ENCODE peak calls at places on chromosomes 5 and 9, in four cellular contexts. U is K562, D is endothelial cell of umbilical vein, C is HepG2. N is an unnamed sample.

GRCh38 chr9:72422214-72422613 is 57.2 kb upstream of the ZFAND5 start:
- DNase-seq in D (no peak), C (no peak), U (no peak), N (no peak)

GRCh38 chr9:120393386-120394057 is 186.4 kb downstream of the CDK5RAP2 start:
- DNase-seq in U (no peak), C (no peak), D (no peak), N (peak; percentile 81)

GRCh38 chr5:74514888-74515551 is 125.5 kb downstream of the ENC1 start:
- DNase-seq in D (no peak), C (peak; percentile 30), U (no peak), N (no peak)

GRCh38 chr5:111550282-111551020 is 38.1 kb upstream of the STARD4 start:
- DNase-seq in U (peak; percentile 82), C (peak; percentile 63), D (peak; percentile 96), N (peak; percentile 81)

GRCh38 chr9:94672811-94673487 is 33.6 kb upstream of the FBP1 start:
- DNase-seq in D (no peak), U (no peak), C (no peak), N (no peak)

GRCh38 chr5:38715671-38716070 is 130.1 kb upstream of the OSMR start:
- DNase-seq in D (peak; percentile 46), C (peak; percentile 14), U (peak; percentile 6), N (no peak)

GRCh38 chr5:23507278-23507685 is at the start of gene PRDM9:
- DNase-seq in C (peak; percentile 61), D (no peak), U (peak; percentile 19), N (no peak)

GRCh38 chr5:34923694-34924461 is 5.5 kb upstream of the DNAJC21 start:
- DNase-seq in U (peak; percentile 93), D (peak; percentile 85), C (no peak), N (peak; percentile 85)

GRCh38 chr5:174223355-174223754 is 177.8 kb downstream of the NSG2 start:
- DNase-seq in D (no peak), C (no peak), U (no peak), N (no peak)

GRCh38 chr9:111399772-111400563 is 69.9 kb upstream of the OR2K2 start:
- DNase-seq in C (peak; percentile 54), D (peak; percentile 14), U (peak; percentile 35), N (peak; percentile 33)

GRCh38 chr9:94952553-94953373 is 226.3 kb downstream of the AOPEP start:
- DNase-seq in C (no peak), D (peak; percentile 89), U (no peak), N (no peak)

GRCh38 chr9:10566853-10567252 is 45.9 kb downstream of the PTPRD start:
- DNase-seq in U (no peak), C (peak; percentile 2), D (no peak), N (no peak)

DNA sequence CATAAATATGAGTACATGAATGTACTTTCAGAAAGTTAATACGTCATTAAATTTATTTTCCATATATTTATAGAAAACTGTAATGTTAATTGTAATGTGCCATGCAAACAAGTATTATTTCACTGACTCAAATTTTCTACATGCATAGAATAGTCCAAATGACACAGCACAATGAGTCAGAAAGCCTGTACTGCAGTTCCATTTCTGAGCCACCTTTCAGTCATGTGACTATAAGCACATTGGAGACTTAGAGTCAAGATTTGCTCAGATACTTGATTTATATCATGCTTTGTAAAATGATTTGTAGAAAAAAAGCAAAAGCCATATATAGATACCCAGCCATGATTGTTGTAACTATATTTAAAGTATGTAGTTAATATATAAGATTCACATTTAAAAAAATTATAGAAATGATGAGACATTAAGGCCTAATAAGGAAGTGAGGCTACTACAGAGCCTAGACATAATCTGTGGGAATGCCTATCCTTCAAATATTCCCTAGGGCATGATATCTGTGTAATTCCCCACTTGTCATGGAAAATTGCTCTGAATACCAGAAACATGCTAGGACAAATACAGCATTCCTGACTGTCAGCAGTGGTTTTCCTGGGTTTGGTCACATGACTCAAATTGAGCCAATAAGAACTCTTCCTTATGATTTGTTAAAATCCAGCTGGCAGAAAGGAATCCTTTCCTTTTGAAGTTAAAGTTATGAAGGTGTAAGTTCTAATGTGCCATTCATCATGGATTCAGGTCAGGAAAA is 50.0 kb downstream of the PTPRD start:
- DNase-seq in D (no peak), U (no peak), C (no peak), N (no peak)
- H3K4me3 ChIP-seq in D (no peak overlapping the region), U (no peak overlapping the region), C (no peak overlapping the region), N (no peak overlapping the region)

GRCh38 chr5:7856855-7857254 is 5.9 kb upstream of the CFAP90 start:
- DNase-seq in U (peak; percentile 67), D (peak; percentile 13), C (peak; percentile 38), N (peak; percentile 78)
- TF ChIP-seq MYC in U (no peak), D (no peak), C (no peak), N (no peak)

DNA sequence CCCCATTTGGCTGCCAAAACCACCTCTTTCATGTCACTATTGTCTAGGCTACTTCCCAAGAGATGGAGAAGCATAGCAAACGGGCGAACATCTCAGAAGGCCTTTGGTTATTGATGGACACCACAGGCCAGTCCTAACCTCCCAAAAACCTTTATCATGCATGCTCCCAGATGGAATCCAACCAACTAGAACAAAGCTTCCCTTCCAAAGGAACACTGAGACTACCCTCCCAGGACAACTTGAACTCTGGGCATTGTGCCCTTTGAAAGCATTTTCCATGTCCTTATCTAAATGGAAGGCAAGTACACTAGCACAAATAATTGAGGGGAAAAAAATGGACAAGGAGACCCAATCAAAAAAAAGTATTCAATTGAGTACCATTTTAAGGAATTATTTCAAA is 65.6 kb downstream of the SPOCK1 start:
- DNase-seq in D (no peak), U (no peak), C (no peak), N (no peak)
- TF ChIP-seq CTCF in D (no peak), U (no peak), C (no peak), N (no peak)

GRCh38 chr5:177494356-177495195 is 2.8 kb downstream of the PDLIM7 start:
- DNase-seq in C (peak; percentile 47), D (peak; percentile 92), U (peak; percentile 78), N (peak; percentile 95)

GRCh38 chr5:177495243-177496060 is 2.0 kb downstream of the PDLIM7 start:
- DNase-seq in C (peak; percentile 62), U (peak; percentile 79), D (peak; percentile 86), N (peak; percentile 70)

GRCh38 chr5:177492841-177493240 is 4.6 kb downstream of the PDLIM7 start:
- DNase-seq in C (no peak), D (no peak), U (no peak), N (no peak)

GRCh38 chr5:177491983-177492746 is 5.2 kb downstream of the PDLIM7 start:
- DNase-seq in U (no peak), D (no peak), C (no peak), N (no peak)

GRCh38 chr5:177493795-177494355 is 3.5 kb downstream of the PDLIM7 start:
- DNase-seq in U (no peak), C (no peak), D (no peak), N (no peak)
- H3K4me3 ChIP-seq in U (no peak overlapping the region), C (no peak overlapping the region), D (no peak overlapping the region), N (no peak overlapping the region)

DNA sequence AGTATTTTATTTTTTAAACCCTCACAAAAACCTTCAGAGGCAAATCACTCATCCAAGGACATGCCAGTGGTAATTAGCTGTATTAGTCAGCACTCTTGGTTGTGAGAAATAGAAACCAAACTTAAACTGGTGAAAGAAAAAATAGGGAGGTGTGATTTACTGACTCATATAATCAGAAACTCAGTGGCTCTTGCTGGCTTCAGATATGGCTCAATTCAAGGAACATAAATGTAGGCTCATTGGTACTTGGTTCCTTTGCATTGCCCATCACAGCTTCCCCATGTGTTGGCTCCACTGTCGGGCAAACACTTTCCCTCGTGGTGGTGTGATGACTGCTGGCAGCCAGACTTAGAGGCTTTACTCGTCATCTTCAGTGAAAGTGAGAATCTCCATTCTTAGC is 497.2 kb downstream of the MAT2B start:
- DNase-seq in D (no peak), U (no peak), C (no peak), N (no peak)
- TF ChIP-seq MYC in D (no peak), U (no peak), C (no peak), N (no peak)

DNA sequence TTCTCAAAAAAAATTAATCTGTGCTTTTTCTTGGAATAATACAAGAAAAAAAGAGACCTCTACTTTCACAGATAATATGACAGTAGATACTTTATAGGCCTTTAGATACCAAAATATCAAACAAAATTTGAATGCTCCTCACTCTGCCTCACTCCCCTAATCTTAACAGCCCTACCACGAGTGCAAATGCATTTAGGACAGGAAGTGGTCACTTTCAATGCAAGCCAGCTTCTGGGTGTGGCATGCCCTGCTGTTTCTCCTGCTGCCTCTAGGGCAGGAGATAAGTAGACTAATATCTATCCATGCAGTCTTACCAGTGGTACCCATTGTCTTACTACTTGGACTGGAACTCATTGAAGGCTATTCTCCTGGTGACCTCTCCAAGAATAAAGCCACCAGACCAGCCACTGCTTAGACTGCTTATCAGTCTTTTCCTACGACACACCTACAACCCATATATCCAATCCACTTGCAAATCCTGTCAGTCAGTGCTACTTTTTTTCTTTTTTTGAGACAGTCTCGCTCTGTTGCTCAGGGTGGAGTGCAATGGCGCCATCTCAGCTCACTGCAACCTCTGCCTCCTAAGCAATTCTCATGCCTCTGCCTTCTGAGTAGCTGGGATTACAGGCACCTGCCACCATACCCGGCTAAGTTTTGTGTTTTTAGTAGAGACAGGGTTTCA is 23.0 kb downstream of the FRRS1L start:
- DNase-seq in C (peak; percentile 29), U (peak; percentile 89), D (no peak), N (peak; percentile 83)
- TF ChIP-seq CTCF in C (no peak), U (peak; percentile 65), D (no peak), N (peak; percentile 65)

GRCh38 chr5:169576181-169576598 is 7.4 kb upstream of the SPDL1 start:
- DNase-seq in U (no peak), C (no peak), D (no peak), N (no peak)

GRCh38 chr5:169580964-169581363 is 2.6 kb upstream of the SPDL1 start:
- DNase-seq in D (no peak), U (no peak), C (no peak), N (no peak)

GRCh38 chr5:169574147-169574646 is 9.4 kb upstream of the SPDL1 start:
- DNase-seq in C (no peak), D (no peak), U (no peak), N (no peak)

GRCh38 chr5:169581580-169582227 is 1.9 kb upstream of the SPDL1 start:
- DNase-seq in C (peak; percentile 46), D (peak; percentile 72), U (peak; percentile 59), N (peak; percentile 67)

GRCh38 chr5:169577966-169578365 is 5.6 kb upstream of the SPDL1 start:
- DNase-seq in U (no peak), C (no peak), D (no peak), N (peak; percentile 10)
- H3K4me3 ChIP-seq in U (no peak overlapping the region), C (no peak overlapping the region), D (no peak overlapping the region), N (no peak overlapping the region)

GRCh38 chr5:168288349-168289245 is 2.8 kb upstream of the WWC1 start:
- DNase-seq in D (no peak), U (no peak), C (peak; percentile 70), N (no peak)
- TF ChIP-seq MYC in D (no peak), U (no peak), C (peak; percentile 39), N (no peak)

N was measured in NB4.